ENCODE peak calls at places on chromosome 4, in six cellular contexts. V is heart left ventricle, J is pancreas, C is H7, W is AG04449, I is BJ. F is an unnamed sample.

GRCh38 chr4:169906104-169906503 is 120.1 kb downstream of the MFAP3L start:
- DNase-seq in V (no peak), J (no peak), I (no peak), C (no peak), W (no peak), F (no peak)

GRCh38 chr4:140944539-140944938 is 188.4 kb upstream of the TBC1D9 start:
- DNase-seq in V (no peak), I (no peak), W (peak; percentile 45), J (no peak), C (no peak), F (no peak)

GRCh38 chr4:77699731-77700210 is 94.2 kb downstream of the CXCL13 start:
- DNase-seq in I (peak; percentile 37), J (no peak), W (peak; percentile 55), V (no peak), C (peak; percentile 13), F (no peak)

GRCh38 chr4:113049421-113050355 is at the start of gene ANK2:
- DNase-seq in C (peak; percentile 7), J (no peak), W (no peak), V (no peak), I (no peak), F (peak; percentile 5)

GRCh38 chr4:176001171-176002006 is 64.3 kb upstream of the WDR17 start:
- DNase-seq in V (peak; percentile 15), J (peak; percentile 64), W (no peak), C (peak; percentile 55), I (no peak), F (no peak)

GRCh38 chr4:120753854-120754253 is 168.7 kb downstream of the PRDM5 start:
- DNase-seq in V (no peak), J (no peak), W (no peak), C (no peak), I (no peak), F (no peak)

GRCh38 chr4:121307441-121308327 is 73.1 kb downstream of the QRFPR start:
- DNase-seq in W (peak; percentile 2), J (no peak), C (peak; percentile 13), V (no peak), I (peak; percentile 8), F (peak; percentile 54)

GRCh38 chr4:8391972-8392371 is 48.6 kb downstream of the ACOX3 start:
- DNase-seq in C (no peak), V (peak; percentile 69), W (no peak), I (no peak), J (no peak), F (no peak)

GRCh38 chr4:56187601-56188177 is 199.6 kb downstream of the AASDH start:
- DNase-seq in C (no peak), W (no peak), J (no peak), I (no peak), V (no peak), F (no peak)

GRCh38 chr4:186651624-186652023 is 72.0 kb downstream of the FAT1 start:
- DNase-seq in W (no peak), C (no peak), J (peak; percentile 82), I (no peak), V (peak; percentile 76), F (no peak)

GRCh38 chr4:85151786-85152185 is 185.3 kb upstream of the WDFY3 start:
- DNase-seq in J (no peak), C (no peak), I (no peak), V (no peak), W (no peak), F (no peak)

GRCh38 chr4:183182873-183183725 is 84.0 kb downstream of the WWC2 start:
- DNase-seq in J (no peak), V (peak; percentile 16), W (no peak), C (peak; percentile 39), I (peak; percentile 41), F (no peak)

GRCh38 chr4:3091464-3091863 is 17.0 kb downstream of the HTT start:
- DNase-seq in V (no peak), W (no peak), J (no peak), C (no peak), I (no peak), F (no peak)

GRCh38 chr4:184684491-184685189 is 35.1 kb downstream of the PRIMPOL start:
- DNase-seq in J (no peak), V (no peak), I (no peak), C (no peak), W (no peak), F (peak; percentile 76)

GRCh38 chr4:8202526-8203375 is 3.7 kb downstream of the SH3TC1 start:
- DNase-seq in V (no peak), I (no peak), C (no peak), W (no peak), J (no peak), F (no peak)

GRCh38 chr4:113945906-113946305 is 33.5 kb downstream of the ARSJ start:
- DNase-seq in I (no peak), V (no peak), J (no peak), W (no peak), C (no peak), F (no peak)

GRCh38 chr4:64729561-64729960 is 320.3 kb upstream of the TECRL start:
- DNase-seq in I (no peak), J (no peak), C (no peak), W (no peak), V (no peak), F (no peak)

GRCh38 chr4:149161247-149161646 is 654.4 kb downstream of the IQCM start:
- DNase-seq in I (peak; percentile 34), J (no peak), V (peak; percentile 15), W (peak; percentile 65), C (no peak), F (no peak)

GRCh38 chr4:99087887-99088484 is 602 bp downstream of the ADH5 start:
- DNase-seq in I (peak; percentile 55), C (no peak), V (peak; percentile 59), W (peak; percentile 59), J (no peak), F (peak; percentile 21)

GRCh38 chr4:185717018-185717726 is 94.8 kb downstream of the SORBS2 start:
- DNase-seq in W (no peak), C (no peak), I (no peak), V (peak; percentile 55), J (no peak), F (peak; percentile 57)

GRCh38 chr4:88674989-88675388 is 22.6 kb downstream of the NAP1L5 start:
- DNase-seq in W (no peak), I (no peak), V (no peak), J (no peak), C (no peak), F (no peak)

GRCh38 chr4:128163177-128164117 is 102.3 kb downstream of the LARP1B start:
- DNase-seq in J (no peak), C (no peak), V (no peak), I (peak; percentile 23), W (no peak), F (no peak)

GRCh38 chr4:123163501-123163900 is 233.1 kb upstream of the SPRY1 start:
- DNase-seq in I (no peak), W (no peak), V (no peak), C (no peak), J (no peak), F (no peak)

GRCh38 chr4:41110050-41110449 is 104.3 kb downstream of the APBB2 start:
- DNase-seq in I (no peak), V (no peak), C (no peak), J (no peak), W (no peak), F (no peak)

GRCh38 chr4:27008693-27009092 is 148.1 kb downstream of the STIM2 start:
- DNase-seq in W (no peak), V (no peak), I (no peak), J (no peak), C (no peak), F (no peak)

GRCh38 chr4:111934294-111934693 is 211.0 kb upstream of the FAM241A start:
- DNase-seq in V (no peak), I (no peak), W (no peak), J (no peak), C (no peak), F (peak; percentile 12)

GRCh38 chr4:160136021-160136420 is 1033.1 kb downstream of the RAPGEF2 start:
- DNase-seq in I (no peak), J (no peak), V (no peak), W (no peak), C (no peak), F (no peak)

GRCh38 chr4:7987148-7987989 is 47.7 kb upstream of the AFAP1 start:
- DNase-seq in W (no peak), J (peak; percentile 83), C (peak; percentile 88), V (peak; percentile 65), I (no peak), F (peak; percentile 66)

GRCh38 chr4:100494166-100494565 is 23.7 kb downstream of the EMCN start:
- DNase-seq in W (peak; percentile 19), I (peak; percentile 26), V (no peak), J (no peak), C (no peak), F (no peak)

GRCh38 chr4:122606364-122607043 is 14.4 kb downstream of the IL21 start:
- DNase-seq in J (no peak), V (no peak), I (no peak), W (no peak), C (peak; percentile 25), F (no peak)

GRCh38 chr4:102037566-102037965 is 247.0 kb downstream of the BANK1 start:
- DNase-seq in V (no peak), I (no peak), W (no peak), J (no peak), C (no peak), F (no peak)
- H3K4me3 ChIP-seq in V (no peak overlapping the region), I (no peak overlapping the region), W (no peak overlapping the region), J (no peak overlapping the region), C (no peak overlapping the region), F (no peak overlapping the region)

GRCh38 chr4:1793496-1793840 is 375 bp downstream of the FGFR3 start:
- DNase-seq in C (peak; percentile 93), V (peak; percentile 66), I (no peak), W (no peak), J (peak; percentile 78), F (no peak)
- H3K4me3 ChIP-seq in C (peak overlapping the region; percentile 70), V (peak overlapping the region; percentile 54), I (peak overlapping the region; percentile 42), W (peak overlapping the region; percentile 45), J (peak overlapping the region; percentile 61), F (peak overlapping the region; percentile 34)

GRCh38 chr4:189202182-189202868 is 738.3 kb upstream of the FRG1 start:
- DNase-seq in V (peak; percentile 43), I (no peak), J (peak; percentile 77), C (peak; percentile 64), W (peak; percentile 21), F (peak; percentile 31)
- H3K4me3 ChIP-seq in V (no peak overlapping the region), I (peak overlapping the region; percentile 19), J (no peak overlapping the region), C (no peak overlapping the region), W (peak overlapping the region; percentile 30), F (no peak overlapping the region)

DNA sequence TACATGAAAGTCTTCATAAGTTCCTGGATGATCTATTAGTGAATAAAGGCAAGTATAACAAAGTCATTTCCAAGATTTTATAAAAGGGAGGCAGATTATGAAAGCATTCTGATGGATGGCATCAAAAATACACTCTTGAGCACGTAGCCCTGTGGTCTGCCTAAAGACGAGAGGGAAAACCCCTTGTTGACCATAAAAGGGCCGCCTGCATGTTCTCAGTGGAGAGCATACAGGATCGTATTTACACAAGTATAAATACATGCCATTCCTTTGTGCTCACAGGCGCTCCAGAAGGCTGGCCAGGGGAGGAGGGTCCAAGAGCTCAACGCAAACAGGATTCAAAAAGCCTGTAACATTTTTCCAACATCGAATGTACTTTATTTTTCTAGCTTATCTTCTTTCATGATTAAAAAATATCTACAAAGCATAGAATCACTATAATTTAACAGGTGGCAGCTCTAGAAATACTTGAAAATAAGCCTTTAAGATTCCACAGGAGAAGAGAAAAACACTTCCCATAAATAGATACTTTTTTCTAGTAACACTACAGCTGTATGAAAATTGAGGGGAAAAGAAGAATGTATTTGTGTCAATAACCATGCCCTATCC is 29.6 kb downstream of the PDGFC start:
- DNase-seq in V (peak; percentile 21), W (peak; percentile 92), I (no peak), C (peak; percentile 7), J (peak; percentile 55), F (no peak)
- H3K4me3 ChIP-seq in V (no peak overlapping the region), W (no peak overlapping the region), I (no peak overlapping the region), C (no peak overlapping the region), J (no peak overlapping the region), F (no peak overlapping the region)